ENCODE peak calls at places on chromosomes 12 and 14, in eight cellular contexts. R, W, X, S, G, J, E and Q are unnamed samples.
A peak's percentile ranks its signal among the peaks of the same experiment; 100 is the strongest.

GRCh38 chr14:105229099-105229655 is 19.2 kb upstream of the BTBD6 start:
- DNase-seq in R (no peak), W (no peak), X (no peak), S (no peak), G (no peak), J (no peak), E (no peak), Q (no peak)

GRCh38 chr14:51774209-51774608 is 86.2 kb upstream of the GNG2 start:
- DNase-seq in R (no peak), W (no peak), X (no peak), S (no peak), G (no peak), J (no peak), E (no peak), Q (no peak)

GRCh38 chr14:71232506-71232905 is 325.2 kb downstream of the PCNX1 start:
- DNase-seq in R (no peak), W (no peak), X (no peak), S (no peak), G (no peak), J (no peak), E (no peak), Q (no peak)

GRCh38 chr14:38384746-38385145 is 128.9 kb upstream of the CLEC14A start:
- DNase-seq in R (no peak), W (no peak), X (no peak), S (no peak), G (no peak), J (no peak), E (no peak), Q (no peak)

GRCh38 chr12:109738209-109738608 is 24.6 kb downstream of the FAM222A start:
- DNase-seq in R (peak; percentile 28), W (no peak), X (no peak), S (no peak), G (no peak), J (no peak), E (no peak), Q (no peak)

GRCh38 chr12:117284160-117284559 is 77.3 kb downstream of the NOS1 start:
- DNase-seq in R (no peak), W (no peak), X (no peak), S (no peak), G (no peak), J (no peak), E (no peak), Q (no peak)

GRCh38 chr12:64186789-64187188 is 35.3 kb downstream of the KICS2 start:
- DNase-seq in R (no peak), W (no peak), X (no peak), S (no peak), G (peak; percentile 14), J (no peak), E (no peak), Q (no peak)

GRCh38 chr12:475286-475685 is 15.5 kb downstream of the B4GALNT3 start:
- DNase-seq in R (no peak), W (no peak), X (no peak), S (no peak), G (no peak), J (no peak), E (no peak), Q (no peak)

GRCh38 chr14:69285661-69286255 is 25.8 kb downstream of the GALNT16 start:
- DNase-seq in R (no peak), W (no peak), X (no peak), S (no peak), G (no peak), J (no peak), E (no peak), Q (no peak)

GRCh38 chr12:81209001-81209400 is 131.1 kb downstream of the ACSS3 start:
- DNase-seq in R (no peak), W (no peak), X (no peak), S (no peak), G (no peak), J (peak; percentile 15), E (no peak), Q (peak; percentile 49)

GRCh38 chr14:52790756-52791203 is 627 bp downstream of the GNPNAT1 start:
- DNase-seq in R (no peak), W (no peak), X (no peak), S (no peak), G (peak; percentile 8), J (no peak), E (no peak), Q (no peak)

GRCh38 chr14:62505045-62505444 is 540.2 kb downstream of the KCNH5 start:
- DNase-seq in R (no peak), W (no peak), X (no peak), S (no peak), G (no peak), J (no peak), E (no peak), Q (no peak)

GRCh38 chr14:59333668-59334067 is 131.5 kb downstream of the GPR135 start:
- DNase-seq in R (peak; percentile 78), W (peak; percentile 65), X (no peak), S (no peak), G (no peak), J (no peak), E (no peak), Q (peak; percentile 40)

GRCh38 chr14:97432586-97432985 is 635.4 kb downstream of the VRK1 start:
- DNase-seq in R (no peak), W (no peak), X (no peak), S (no peak), G (no peak), J (no peak), E (no peak), Q (no peak)

GRCh38 chr14:61254803-61255526 is 26.2 kb downstream of the TMEM30B start:
- DNase-seq in R (no peak), W (no peak), X (no peak), S (no peak), G (no peak), J (no peak), E (no peak), Q (no peak)

GRCh38 chr12:52477651-52478050 is 4.0 kb upstream of the KRT6C start:
- DNase-seq in R (no peak), W (no peak), X (no peak), S (no peak), G (no peak), J (no peak), E (no peak), Q (no peak)

GRCh38 chr12:104958009-104958945 is at the start of gene SLC41A2:
- DNase-seq in R (peak; percentile 91), W (peak; percentile 76), X (peak; percentile 83), S (peak; percentile 87), G (peak; percentile 87), J (peak; percentile 94), E (peak; percentile 85), Q (peak; percentile 79)
- TF ChIP-seq POLR2A in R (peak; percentile 12), W (no peak), X (peak; percentile 43), S (peak; percentile 35), G (no peak), J (peak; percentile 66), E (peak; percentile 51), Q (peak; percentile 56)

GRCh38 chr14:74612346-74613021 is 447 bp upstream of the LTBP2 start:
- DNase-seq in R (peak; percentile 86), W (no peak), X (peak; percentile 82), S (peak; percentile 83), G (peak; percentile 81), J (peak; percentile 72), E (peak; percentile 74), Q (peak; percentile 51)
- TF ChIP-seq POLR2A in R (no peak), W (no peak), X (no peak), S (no peak), G (no peak), J (no peak), E (no peak), Q (no peak)

GRCh38 chr14:22487401-22487800 is 101.6 kb downstream of the DAD1 start:
- DNase-seq in R (no peak), W (no peak), X (no peak), S (no peak), G (no peak), J (no peak), E (no peak), Q (no peak)

GRCh38 chr14:22489957-22490950 is 98.8 kb downstream of the DAD1 start:
- DNase-seq in R (no peak), W (no peak), X (no peak), S (no peak), G (no peak), J (no peak), E (no peak), Q (no peak)

GRCh38 chr14:22487941-22488340 is 101.1 kb downstream of the DAD1 start:
- DNase-seq in R (no peak), W (no peak), X (no peak), S (no peak), G (no peak), J (no peak), E (no peak), Q (no peak)

GRCh38 chr14:22489247-22489551 is 99.8 kb downstream of the DAD1 start:
- DNase-seq in R (no peak), W (no peak), X (no peak), S (no peak), G (no peak), J (no peak), E (peak; percentile 51), Q (no peak)

GRCh38 chr14:22488522-22489246 is 100.3 kb downstream of the DAD1 start:
- DNase-seq in R (no peak), W (no peak), X (no peak), S (no peak), G (no peak), J (no peak), E (no peak), Q (no peak)
- TF ChIP-seq POLR2A in R (no peak), W (no peak), X (no peak), S (no peak), G (no peak), J (no peak), E (no peak), Q (no peak)

GRCh38 chr12:111444706-111445310 is 39.1 kb downstream of the SH2B3 start:
- DNase-seq in R (peak; percentile 87), W (peak; percentile 58), X (peak; percentile 83), S (peak; percentile 22), G (no peak), J (peak; percentile 67), E (peak; percentile 90), Q (no peak)

GRCh38 chr12:111445311-111446043 is 39.8 kb downstream of the SH2B3 start:
- DNase-seq in R (peak; percentile 63), W (peak; percentile 11), X (no peak), S (no peak), G (no peak), J (no peak), E (no peak), Q (no peak)

GRCh38 chr12:111447571-111448265 is 42.0 kb downstream of the SH2B3 start:
- DNase-seq in R (peak; percentile 63), W (peak; percentile 11), X (no peak), S (no peak), G (no peak), J (peak; percentile 14), E (peak; percentile 13), Q (no peak)

GRCh38 chr12:111446631-111447570 is 41.2 kb downstream of the SH2B3 start:
- DNase-seq in R (peak; percentile 64), W (peak; percentile 10), X (no peak), S (no peak), G (no peak), J (peak; percentile 21), E (peak; percentile 11), Q (no peak)

GRCh38 chr12:111446044-111446581 is 40.4 kb downstream of the SH2B3 start:
- DNase-seq in R (peak; percentile 75), W (no peak), X (no peak), S (no peak), G (peak; percentile 14), J (peak; percentile 58), E (peak; percentile 17), Q (no peak)
- TF ChIP-seq POLR2A in R (no peak), W (no peak), X (no peak), S (no peak), G (no peak), J (no peak), E (no peak), Q (peak; percentile 3)